ENCODE peak calls at places on chromosome 18, in eight cellular contexts. H is fibroblast of lung, C is IMR-90, O is H1, Q is cardiac muscle cell, K is GM23248, D is transverse colon, J is lower lobe of right lung. G is an unnamed sample.

GRCh38 chr18:39149211-39149806 is 1583.7 kb upstream of the CELF4 start:
- DNase-seq in H (no peak), C (no peak), O (no peak), Q (no peak), K (no peak), D (no peak), J (no peak), G (no peak)

GRCh38 chr18:27500531-27500930 is 315.4 kb upstream of the CHST9 start:
- DNase-seq in H (no peak), C (no peak), O (no peak), Q (no peak), K (no peak), D (no peak), J (no peak), G (no peak)

GRCh38 chr18:37721544-37722302 is 156.1 kb upstream of the CELF4 start:
- DNase-seq in H (no peak), C (no peak), O (no peak), Q (peak; percentile 60), K (no peak), D (no peak), J (no peak), G (no peak)

GRCh38 chr18:4196358-4196757 is 258.7 kb downstream of the DLGAP1 start:
- DNase-seq in H (no peak), C (no peak), O (no peak), Q (no peak), K (no peak), D (no peak), J (no peak), G (no peak)

GRCh38 chr18:58581265-58581664 is 47.6 kb downstream of the ALPK2 start:
- DNase-seq in H (peak; percentile 97), C (peak; percentile 92), O (no peak), Q (peak; percentile 83), K (peak; percentile 98), D (no peak), J (no peak), G (no peak)

GRCh38 chr18:30562231-30562630 is 480.3 kb downstream of the DSC3 start:
- DNase-seq in H (no peak), C (no peak), O (no peak), Q (no peak), K (no peak), D (no peak), J (no peak), G (no peak)

GRCh38 chr18:5941869-5942268 is 46.5 kb upstream of the TMEM200C start:
- DNase-seq in H (no peak), C (no peak), O (no peak), Q (no peak), K (no peak), D (no peak), J (no peak), G (no peak)

GRCh38 chr18:77811510-77811909 is 561.9 kb downstream of the GALR1 start:
- DNase-seq in H (no peak), C (no peak), O (no peak), Q (no peak), K (no peak), D (peak; percentile 53), J (no peak), G (no peak)

GRCh38 chr18:44729631-44730101 is 49.0 kb downstream of the SETBP1 start:
- DNase-seq in H (peak; percentile 84), C (peak; percentile 79), O (no peak), Q (peak; percentile 60), K (peak; percentile 95), D (no peak), J (no peak), G (peak; percentile 12)

GRCh38 chr18:36828157-36828629 is 609 bp downstream of the TPGS2 start:
- DNase-seq in H (peak; percentile 62), C (peak; percentile 55), O (no peak), Q (peak; percentile 76), K (peak; percentile 78), D (peak; percentile 34), J (no peak), G (no peak)

GRCh38 chr18:59950215-59950944 is 50.6 kb downstream of the PMAIP1 start:
- DNase-seq in H (peak; percentile 59), C (peak; percentile 55), O (no peak), Q (no peak), K (peak; percentile 42), D (no peak), J (no peak), G (no peak)

GRCh38 chr18:47968721-47969120 is 38.3 kb upstream of the SMAD2 start:
- DNase-seq in H (peak; percentile 74), C (no peak), O (no peak), Q (peak; percentile 13), K (peak; percentile 63), D (no peak), J (no peak), G (no peak)

GRCh38 chr18:47970664-47971523 is 40.4 kb upstream of the SMAD2 start:
- DNase-seq in H (no peak), C (no peak), O (no peak), Q (peak; percentile 7), K (no peak), D (peak; percentile 9), J (no peak), G (no peak)

GRCh38 chr18:47969851-47970250 is 39.4 kb upstream of the SMAD2 start:
- DNase-seq in H (peak; percentile 65), C (no peak), O (no peak), Q (peak; percentile 37), K (peak; percentile 6), D (no peak), J (no peak), G (no peak)

GRCh38 chr18:47964086-47964485 is 33.6 kb upstream of the SMAD2 start:
- DNase-seq in H (no peak), C (no peak), O (no peak), Q (no peak), K (no peak), D (no peak), J (no peak), G (no peak)

DNA sequence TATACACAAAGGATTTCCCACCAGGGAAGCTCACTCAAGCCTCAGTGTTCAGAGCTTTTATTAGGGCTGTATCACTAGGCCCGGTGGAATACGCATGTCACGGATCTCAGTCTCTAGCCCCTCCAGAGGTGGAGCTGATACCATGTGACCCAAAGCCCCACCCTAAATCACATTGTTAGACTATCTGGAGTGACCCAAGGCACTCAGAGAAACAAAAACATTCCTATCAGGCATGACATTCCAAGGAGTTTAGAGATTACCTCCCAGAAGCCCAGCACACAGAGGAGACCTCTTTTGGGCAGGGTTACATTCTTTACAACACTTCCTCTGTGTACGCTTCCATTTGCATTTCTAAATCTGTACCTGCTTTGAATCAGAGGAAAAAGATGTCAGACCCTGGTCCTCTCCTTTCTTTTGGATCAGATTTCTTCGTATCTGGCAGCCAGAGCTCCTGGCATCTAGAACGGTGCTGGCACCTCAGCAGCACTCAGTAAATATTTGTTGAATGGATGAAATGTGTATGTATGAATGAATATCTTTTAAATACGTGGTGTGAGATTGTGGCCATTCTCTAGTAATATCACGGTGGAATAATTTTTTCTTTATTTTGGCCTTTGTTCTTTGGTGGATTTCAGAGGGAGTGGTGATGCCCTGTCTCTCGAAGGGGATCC is 37.7 kb upstream of the SMAD2 start:
- DNase-seq in H (peak; percentile 85), C (no peak), O (peak; percentile 63), Q (peak; percentile 72), K (peak; percentile 1), D (no peak), J (no peak), G (no peak)
- H3K9me3 ChIP-seq in H (no peaks in the 10 kb centered on the region), C (no peaks in the 10 kb centered on the region), O (peaks cover 3% of the 10 kb centered on the region), Q (no peaks in the 10 kb centered on the region), K (no peaks in the 10 kb centered on the region), D (no peaks in the 10 kb centered on the region), J (no peaks in the 10 kb centered on the region), G (no peaks in the 10 kb centered on the region)

DNA sequence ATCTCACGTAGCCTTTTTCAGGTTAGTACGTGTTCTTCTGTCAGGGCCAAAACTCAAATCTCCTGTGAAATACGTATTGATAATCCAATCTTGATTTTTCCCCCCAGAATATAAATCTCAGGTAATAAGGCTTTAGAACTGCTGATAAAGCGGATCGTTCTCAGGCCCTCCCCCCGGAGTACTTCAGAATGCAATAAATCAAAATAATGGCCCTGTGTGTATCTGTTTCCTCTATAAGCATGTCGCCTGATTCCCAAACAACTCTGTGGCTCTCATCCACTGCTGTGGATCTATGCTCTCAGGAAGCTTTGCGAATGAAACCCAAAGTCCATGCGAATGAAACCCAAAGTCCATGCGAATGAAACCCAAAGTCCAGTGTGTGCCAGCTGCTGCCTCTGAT is 49.4 kb downstream of the IMPA2 start:
- DNase-seq in H (no peak), C (no peak), O (no peak), Q (no peak), K (no peak), D (no peak), J (no peak), G (no peak)
- H3K4me1 ChIP-seq in H (peaks cover 6% of the 10 kb centered on the region), C (peaks cover 25% of the 10 kb centered on the region), O (peaks cover 6% of the 10 kb centered on the region), Q (no peaks in the 10 kb centered on the region), K (peaks cover 20% of the 10 kb centered on the region), D (no peaks in the 10 kb centered on the region), J (no peaks in the 10 kb centered on the region), G (no peaks in the 10 kb centered on the region)

GRCh38 chr18:22559414-22560282 is 141.9 kb upstream of the CTAGE1 start:
- DNase-seq in H (peak; percentile 79), C (peak; percentile 59), O (no peak), Q (peak; percentile 85), K (peak; percentile 89), D (peak; percentile 52), J (peak; percentile 73), G (no peak)
- H3K4me3 ChIP-seq in H (peak overlapping the region; percentile 55), C (peak overlapping the region; percentile 46), O (peak overlapping the region; percentile 49), Q (peak overlapping the region; percentile 46), K (peak overlapping the region; percentile 75), D (peak overlapping the region; percentile 56), J (peak overlapping the region; percentile 59), G (no peak overlapping the region)

GRCh38 chr18:52481116-52481515 is 141.1 kb downstream of the DCC start:
- DNase-seq in H (no peak), C (no peak), O (no peak), Q (no peak), K (no peak), D (peak; percentile 18), J (peak; percentile 58), G (no peak)
- H3K9me3 ChIP-seq in H (no peaks in the 10 kb centered on the region), C (peaks cover 4% of the 10 kb centered on the region), O (no peaks in the 10 kb centered on the region), Q (no peaks in the 10 kb centered on the region), K (no peaks in the 10 kb centered on the region), D (no peaks in the 10 kb centered on the region), J (no peaks in the 10 kb centered on the region), G (no peaks in the 10 kb centered on the region)